ENCODE peak calls at places on chromosomes 1 and 21, in four cellular contexts. U, M, W and F are unnamed samples.

GRCh38 chr1:240693844-240694243 is 81.9 kb upstream of the GREM2 start:
- DNase-seq in U (no peak), M (no peak), W (no peak), F (no peak)

GRCh38 chr1:2522230-2522629 is 4.2 kb downstream of the PANK4 start:
- DNase-seq in U (no peak), M (no peak), W (no peak), F (no peak)

GRCh38 chr1:199311478-199312242 is 672.8 kb downstream of the PTPRC start:
- DNase-seq in U (peak), M (peak), W (no peak), F (peak)

GRCh38 chr1:24724345-24725208 is 20.7 kb upstream of the CLIC4 start:
- DNase-seq in U (peak), M (peak), W (no peak), F (no peak)

GRCh38 chr1:175742790-175743459 is 470 bp downstream of the TNR start:
- DNase-seq in U (peak), M (peak), W (no peak), F (peak)

GRCh38 chr21:33451634-33452071 is 28.1 kb downstream of the TMEM50B start:
- DNase-seq in U (no peak), M (peak), W (no peak), F (no peak)

GRCh38 chr1:41936107-41936506 is 17.4 kb upstream of the HIVEP3 start:
- DNase-seq in U (no peak), M (peak), W (no peak), F (no peak)

GRCh38 chr1:228866498-228866897 is 131.2 kb downstream of the RHOU start:
- DNase-seq in U (no peak), M (no peak), W (no peak), F (no peak)

GRCh38 chr1:229254910-229255541 is 15.9 kb upstream of the RAB4A start:
- DNase-seq in U (peak), M (no peak), W (no peak), F (no peak)

GRCh38 chr1:68140536-68140935 is 90.1 kb upstream of the DIRAS3 start:
- DNase-seq in U (no peak), M (peak), W (no peak), F (peak)

GRCh38 chr1:204254031-204254661 is 40.4 kb upstream of the GOLT1A start:
- DNase-seq in U (peak), M (peak), W (no peak), F (peak)

GRCh38 chr21:27761623-27762022 is 794.7 kb upstream of the ADAMTS5 start:
- DNase-seq in U (no peak), M (no peak), W (no peak), F (no peak)

GRCh38 chr1:44405804-44406743 is 1.0 kb downstream of the RNF220 start:
- DNase-seq in U (peak), M (peak), W (no peak), F (no peak)

GRCh38 chr1:10415211-10415930 is 14.9 kb upstream of the CENPS start:
- DNase-seq in U (no peak), M (peak), W (no peak), F (no peak)

GRCh38 chr1:207841318-207841717 is 69.6 kb downstream of the CD34 start:
- DNase-seq in U (no peak), M (no peak), W (no peak), F (no peak)

GRCh38 chr21:39660191-39660590 is 47.5 kb downstream of the B3GALT5 start:
- DNase-seq in U (no peak), M (peak), W (peak), F (no peak)

GRCh38 chr1:21833392-21833976 is 21.4 kb downstream of the LDLRAD2 start:
- DNase-seq in U (no peak), M (no peak), W (no peak), F (no peak)

GRCh38 chr1:201632364-201632952 is 93.5 kb downstream of the NAV1 start:
- DNase-seq in U (no peak), M (no peak), W (no peak), F (no peak)

GRCh38 chr1:119674835-119675289 is 26.8 kb upstream of the ZNF697 start:
- DNase-seq in U (no peak), M (peak), W (peak), F (peak)

GRCh38 chr1:154276797-154277196 is 4.4 kb downstream of the HAX1 start:
- DNase-seq in U (peak), M (no peak), W (no peak), F (no peak)

GRCh38 chr1:94634977-94635416 is 93.4 kb upstream of the F3 start:
- DNase-seq in U (no peak), M (peak), W (no peak), F (no peak)

GRCh38 chr1:184637664-184638063 is 117.0 kb downstream of the EDEM3 start:
- DNase-seq in U (no peak), M (no peak), W (no peak), F (no peak)

GRCh38 chr1:27591622-27592021 is 12.3 kb downstream of the AHDC1 start:
- DNase-seq in U (no peak), M (peak), W (no peak), F (no peak)

GRCh38 chr1:220889333-220889732 is 10.1 kb downstream of the HLX start:
- DNase-seq in U (no peak), M (no peak), W (no peak), F (no peak)

GRCh38 chr1:183247931-183248330 is 61.9 kb downstream of the LAMC2 start:
- DNase-seq in U (no peak), M (no peak), W (no peak), F (no peak)